ENCODE peak calls at places on chromosomes 3 and 15, in five cellular contexts. One of them, this sample, is unnamed.

GRCh38 chr15:69060041-69060481 is 45.6 kb downstream of the NOX5 start:
- DNase-seq in iris pigment epithelial cell: no peak
- DNase-seq in activated naive CD4-positive, alpha-beta T cell treated with anti-CD3 and anti-CD28 coated beads for 36 hours: no peak
- DNase-seq in AG04450: no peak
- DNase-seq in transverse colon: peak
- DNase-seq in this sample: no peak

GRCh38 chr3:152505926-152506325 is 237.2 kb downstream of the MBNL1 start:
- DNase-seq in AG04450: no peak
- DNase-seq in transverse colon: no peak
- DNase-seq in activated naive CD4-positive, alpha-beta T cell treated with anti-CD3 and anti-CD28 coated beads for 36 hours: peak
- DNase-seq in iris pigment epithelial cell: no peak
- DNase-seq in this sample: no peak

GRCh38 chr3:11385329-11385728 is 113.1 kb downstream of the ATG7 start:
- DNase-seq in AG04450: no peak
- DNase-seq in iris pigment epithelial cell: peak
- DNase-seq in transverse colon: no peak
- DNase-seq in activated naive CD4-positive, alpha-beta T cell treated with anti-CD3 and anti-CD28 coated beads for 36 hours: no peak
- DNase-seq in this sample: no peak

GRCh38 chr15:75620776-75621536 is 4.6 kb downstream of the SNUPN start:
- DNase-seq in activated naive CD4-positive, alpha-beta T cell treated with anti-CD3 and anti-CD28 coated beads for 36 hours: peak
- DNase-seq in AG04450: peak
- DNase-seq in iris pigment epithelial cell: peak
- DNase-seq in transverse colon: peak
- DNase-seq in this sample: no peak

GRCh38 chr15:63288778-63289378 is 11.5 kb downstream of the APH1B start:
- DNase-seq in transverse colon: no peak
- DNase-seq in iris pigment epithelial cell: peak
- DNase-seq in AG04450: no peak
- DNase-seq in activated naive CD4-positive, alpha-beta T cell treated with anti-CD3 and anti-CD28 coated beads for 36 hours: no peak
- DNase-seq in this sample: no peak

GRCh38 chr3:177615015-177615414 is 417.7 kb upstream of the TBL1XR1 start:
- DNase-seq in activated naive CD4-positive, alpha-beta T cell treated with anti-CD3 and anti-CD28 coated beads for 36 hours: no peak
- DNase-seq in AG04450: peak
- DNase-seq in transverse colon: peak
- DNase-seq in iris pigment epithelial cell: peak
- DNase-seq in this sample: no peak

GRCh38 chr3:39254806-39255449 is 24.9 kb downstream of the CX3CR1 start:
- DNase-seq in activated naive CD4-positive, alpha-beta T cell treated with anti-CD3 and anti-CD28 coated beads for 36 hours: no peak
- DNase-seq in AG04450: no peak
- DNase-seq in transverse colon: no peak
- DNase-seq in iris pigment epithelial cell: peak
- DNase-seq in this sample: no peak

GRCh38 chr15:47670365-47670764 is 46.9 kb upstream of the SEMA6D start:
- DNase-seq in iris pigment epithelial cell: no peak
- DNase-seq in activated naive CD4-positive, alpha-beta T cell treated with anti-CD3 and anti-CD28 coated beads for 36 hours: no peak
- DNase-seq in AG04450: no peak
- DNase-seq in transverse colon: no peak
- DNase-seq in this sample: no peak

GRCh38 chr15:68051907-68052306 is 2.2 kb upstream of the PIAS1 start:
- DNase-seq in iris pigment epithelial cell: no peak
- DNase-seq in activated naive CD4-positive, alpha-beta T cell treated with anti-CD3 and anti-CD28 coated beads for 36 hours: no peak
- DNase-seq in transverse colon: no peak
- DNase-seq in AG04450: no peak
- DNase-seq in this sample: no peak

GRCh38 chr15:25543156-25543555 is 104.3 kb upstream of the UBE3A start:
- DNase-seq in AG04450: no peak
- DNase-seq in iris pigment epithelial cell: peak
- DNase-seq in transverse colon: peak
- DNase-seq in activated naive CD4-positive, alpha-beta T cell treated with anti-CD3 and anti-CD28 coated beads for 36 hours: no peak
- DNase-seq in this sample: no peak

GRCh38 chr3:21220944-21221343 is 530.1 kb downstream of the ZNF385D start:
- DNase-seq in transverse colon: no peak
- DNase-seq in activated naive CD4-positive, alpha-beta T cell treated with anti-CD3 and anti-CD28 coated beads for 36 hours: no peak
- DNase-seq in iris pigment epithelial cell: no peak
- DNase-seq in AG04450: no peak
- DNase-seq in this sample: no peak

GRCh38 chr3:14796403-14797077 is 22.2 kb upstream of the FGD5 start:
- DNase-seq in transverse colon: no peak
- DNase-seq in activated naive CD4-positive, alpha-beta T cell treated with anti-CD3 and anti-CD28 coated beads for 36 hours: no peak
- DNase-seq in iris pigment epithelial cell: no peak
- DNase-seq in AG04450: no peak
- DNase-seq in this sample: no peak

GRCh38 chr15:75232826-75233503 is 25.2 kb upstream of the GOLGA6C start:
- DNase-seq in transverse colon: peak
- DNase-seq in iris pigment epithelial cell: no peak
- DNase-seq in activated naive CD4-positive, alpha-beta T cell treated with anti-CD3 and anti-CD28 coated beads for 36 hours: no peak
- DNase-seq in AG04450: no peak
- DNase-seq in this sample: no peak